ENCODE peak calls at places on chromosomes 7 and 10, in six cellular contexts. E, G, C, O, W and U are unnamed samples.

GRCh38 chr7:133320887-133321286 is 68.0 kb downstream of the EXOC4 start:
- DNase-seq in W (no peak), G (no peak), E (no peak), O (no peak), C (no peak), U (no peak)

GRCh38 chr7:22834028-22834427 is 11.4 kb upstream of the TOMM7 start:
- DNase-seq in G (no peak), E (no peak), W (no peak), C (no peak), O (no peak), U (no peak)

GRCh38 chr10:130769146-130770017 is 542.1 kb downstream of the TCERG1L start:
- DNase-seq in W (no peak), O (no peak), G (no peak), E (no peak), C (no peak), U (no peak)

GRCh38 chr7:142313528-142313927 is 55.7 kb upstream of the PRSS58 start:
- DNase-seq in E (no peak), C (no peak), G (peak; percentile 73), O (no peak), W (no peak), U (no peak)

GRCh38 chr10:94292448-94293118 is 70.2 kb downstream of the NOC3L start:
- DNase-seq in W (peak; percentile 77), G (no peak), O (no peak), C (no peak), E (peak; percentile 4), U (no peak)

GRCh38 chr7:98711945-98712344 is 94.9 kb downstream of the NPTX2 start:
- DNase-seq in E (no peak), G (no peak), O (no peak), W (no peak), C (no peak), U (no peak)

GRCh38 chr7:134693256-134693655 is 46.6 kb downstream of the BPGM start:
- DNase-seq in G (no peak), O (no peak), W (peak; percentile 97), E (no peak), C (no peak), U (no peak)

GRCh38 chr10:49110684-49111319 is 4.5 kb downstream of the VSTM4 start:
- DNase-seq in O (no peak), W (no peak), E (no peak), G (no peak), C (no peak), U (no peak)

GRCh38 chr10:50404021-50404823 is 152.9 kb upstream of the ASAH2 start:
- DNase-seq in C (no peak), G (no peak), W (no peak), E (no peak), O (peak; percentile 44), U (no peak)

GRCh38 chr10:60032723-60033122 is 126.4 kb upstream of the CCDC6 start:
- DNase-seq in W (peak; percentile 37), C (peak; percentile 44), E (peak; percentile 41), G (peak; percentile 62), O (peak; percentile 62), U (peak; percentile 86)

GRCh38 chr10:129951251-129951808 is 12.7 kb downstream of the EBF3 start:
- DNase-seq in W (no peak), C (no peak), O (no peak), E (no peak), G (no peak), U (no peak)

GRCh38 chr7:101436857-101437576 is 74.3 kb downstream of the COL26A1 start:
- DNase-seq in E (peak; percentile 35), G (no peak), O (no peak), W (no peak), C (peak; percentile 77), U (no peak)

GRCh38 chr10:10235003-10235402 is 782.7 kb upstream of the CELF2 start:
- DNase-seq in O (no peak), E (no peak), C (no peak), G (no peak), W (peak; percentile 2), U (no peak)

GRCh38 chr7:92523110-92523509 is 5.2 kb downstream of the PEX1 start:
- DNase-seq in C (no peak), E (no peak), O (no peak), G (no peak), W (no peak), U (no peak)

GRCh38 chr7:143205560-143206293 is 16.1 kb upstream of the TAS2R40 start:
- DNase-seq in W (peak; percentile 9), E (peak; percentile 25), O (no peak), G (peak; percentile 60), C (no peak), U (peak; percentile 58)

DNA sequence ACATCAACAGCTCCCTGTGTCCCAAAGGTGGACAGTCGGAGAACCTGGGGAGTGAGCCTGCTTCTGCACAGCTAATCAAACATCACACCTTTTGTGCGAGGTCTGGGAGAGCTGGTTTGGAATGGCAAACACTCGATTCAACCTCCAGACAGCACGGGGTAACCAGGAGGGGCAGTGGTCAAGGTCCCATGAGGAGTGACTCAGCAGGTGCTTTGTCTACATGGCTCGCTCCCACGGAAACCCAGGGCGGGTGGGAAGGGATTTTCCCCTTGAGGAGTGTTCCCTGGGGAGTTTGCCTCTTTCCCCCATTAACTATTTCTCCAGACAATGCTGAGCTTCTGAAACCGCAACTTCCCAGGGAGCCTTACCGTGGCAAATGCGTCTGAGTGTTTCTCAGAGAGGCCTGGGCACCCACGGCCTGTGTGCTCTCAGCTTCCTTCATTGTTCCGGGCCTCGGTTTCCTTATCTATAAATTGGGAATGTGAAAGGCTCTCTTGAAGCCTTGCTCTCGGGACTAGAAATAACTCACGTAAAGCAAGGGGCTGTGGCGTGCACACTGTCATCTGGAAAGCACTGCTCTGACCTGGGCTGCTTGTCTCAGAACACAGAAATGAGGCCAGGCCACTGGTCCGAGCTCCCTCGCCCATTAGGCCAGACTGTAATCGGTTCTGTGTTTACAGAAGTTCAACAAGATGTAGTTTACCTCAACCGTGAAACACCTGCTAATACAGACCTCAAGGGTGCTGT is 14.0 kb upstream of the GTPBP4 start:
- DNase-seq in W (peak; percentile 40), O (peak; percentile 81), C (no peak), E (peak; percentile 11), G (no peak), U (no peak)
- H3K27ac ChIP-seq in W (no peak overlapping the region), O (peak overlapping the region; percentile 58), C (no peak overlapping the region), E (no peak overlapping the region), G (no peak overlapping the region), U (no peak overlapping the region)

GRCh38 chr7:64890761-64891666 is 12.1 kb upstream of the ZNF273 start:
- DNase-seq in E (no peak), W (peak; percentile 25), C (peak; percentile 68), G (no peak), O (no peak), U (no peak)
- H2AFZ ChIP-seq in E (no peak overlapping the region), W (no peak overlapping the region), C (peak overlapping the region; percentile 8), G (no peak overlapping the region), O (no peak overlapping the region), U (no peak overlapping the region)

DNA sequence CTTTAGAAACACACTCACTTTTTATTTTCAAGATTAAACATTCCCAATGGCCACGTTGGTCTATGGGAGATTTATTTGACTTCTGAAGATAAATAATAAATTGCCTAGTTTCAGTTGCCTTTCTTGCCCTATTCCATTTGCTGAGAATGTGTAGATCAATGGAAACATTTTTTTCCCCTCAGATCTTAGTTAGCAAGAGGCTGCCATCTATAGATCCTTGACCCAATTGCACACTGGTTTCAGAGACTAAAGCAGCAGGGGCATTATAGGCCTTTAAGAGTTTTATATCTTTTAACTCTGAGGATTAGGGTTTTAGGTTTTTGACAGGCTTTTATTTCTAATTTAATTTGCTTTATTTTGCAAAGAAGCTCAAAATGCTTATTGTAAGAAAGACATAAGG is 163.2 kb upstream of the GPR26 start:
- DNase-seq in E (no peak), C (no peak), W (no peak), G (peak; percentile 8), O (no peak), U (no peak)
- H3K4me1 ChIP-seq in E (no peaks in the 10 kb centered on the region), C (no peaks in the 10 kb centered on the region), W (no peaks in the 10 kb centered on the region), G (no peaks in the 10 kb centered on the region), O (no peaks in the 10 kb centered on the region), U (no peaks in the 10 kb centered on the region)

DNA sequence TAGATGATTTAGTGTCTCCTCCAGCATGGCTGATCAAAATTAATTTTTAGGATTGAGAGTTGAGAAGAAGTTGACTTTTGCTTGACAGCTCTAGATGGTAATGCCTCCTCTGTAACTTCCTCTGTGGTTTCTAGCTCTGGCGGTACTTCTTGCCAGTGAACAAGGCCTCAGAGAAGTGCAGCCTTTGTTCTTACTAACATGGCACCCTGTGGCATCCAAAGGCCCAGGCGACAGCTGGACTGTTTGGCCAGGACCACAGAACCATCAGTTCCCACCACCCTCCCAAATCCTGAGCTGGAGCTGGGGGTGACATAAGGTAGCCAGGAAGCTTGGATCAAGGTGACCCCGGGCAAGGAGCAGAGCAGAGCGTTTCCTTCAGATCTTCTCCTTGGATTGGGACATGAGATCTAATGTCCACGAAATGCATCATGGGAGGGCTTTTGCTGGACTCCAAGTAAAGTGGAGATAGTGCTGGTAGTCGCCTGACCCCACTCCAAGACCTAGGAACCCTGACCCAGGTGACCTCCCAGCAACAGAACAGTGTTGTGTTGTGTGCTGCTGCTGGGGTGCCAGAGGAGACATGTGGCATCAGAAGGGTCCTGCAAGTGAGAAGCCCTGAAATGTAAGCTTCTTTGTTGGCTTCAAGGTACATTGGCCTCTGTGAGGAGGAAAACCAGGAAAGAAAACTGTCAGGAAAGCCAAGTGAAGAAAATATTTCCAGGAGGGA is 41.8 kb downstream of the APBB1IP start:
- DNase-seq in G (peak; percentile 78), C (no peak), W (no peak), O (no peak), E (no peak), U (peak; percentile 81)
- H3K27ac ChIP-seq in G (peak overlapping the region; percentile 96), C (no peak overlapping the region), W (no peak overlapping the region), O (no peak overlapping the region), E (no peak overlapping the region), U (peak overlapping the region; percentile 97)

GRCh38 chr10:62744136-62744535 is 60.4 kb upstream of the ADO start:
- DNase-seq in G (no peak), C (no peak), O (no peak), E (no peak), W (peak; percentile 55), U (no peak)

GRCh38 chr10:62748386-62748785 is 56.1 kb upstream of the ADO start:
- DNase-seq in W (no peak), E (no peak), G (peak; percentile 14), O (no peak), C (no peak), U (no peak)

GRCh38 chr10:62754963-62755362 is 49.6 kb upstream of the ADO start:
- DNase-seq in O (no peak), G (no peak), W (no peak), E (no peak), C (no peak), U (no peak)

GRCh38 chr10:62747195-62747594 is 57.3 kb upstream of the ADO start:
- DNase-seq in G (no peak), O (no peak), E (no peak), W (no peak), C (no peak), U (no peak)

GRCh38 chr10:62749104-62749683 is 55.3 kb upstream of the ADO start:
- DNase-seq in W (no peak), E (no peak), G (peak; percentile 21), O (no peak), C (no peak), U (peak; percentile 43)
- H2AFZ ChIP-seq in W (no peak overlapping the region), E (no peak overlapping the region), G (peak overlapping the region; percentile 89), O (no peak overlapping the region), C (no peak overlapping the region), U (peak overlapping the region; percentile 57)

DNA sequence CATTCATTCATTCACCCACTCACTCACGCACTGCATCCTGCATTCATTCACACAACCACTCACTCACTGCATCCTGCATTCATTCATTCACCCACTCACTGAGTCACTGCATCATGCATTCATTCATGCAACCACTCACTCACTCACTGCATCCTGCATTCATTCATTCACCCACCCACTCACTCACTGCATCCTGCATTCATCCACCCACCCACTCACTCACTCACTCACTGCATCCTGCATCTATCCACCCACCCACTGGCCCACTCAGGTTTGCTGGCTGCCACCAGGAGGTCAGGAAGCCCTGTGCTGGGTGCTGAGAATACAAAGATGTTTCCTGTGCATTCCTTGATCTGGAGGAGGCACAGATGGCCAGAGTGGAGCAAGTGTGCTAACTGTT is 2.3 kb upstream of the SNX8 start:
- DNase-seq in C (no peak), O (no peak), E (no peak), W (no peak), G (no peak), U (no peak)
- H3K4me1 ChIP-seq in C (peaks cover 29% of the 10 kb centered on the region), O (peaks cover 26% of the 10 kb centered on the region), E (peaks cover 4% of the 10 kb centered on the region), W (no peaks in the 10 kb centered on the region), G (peaks cover 28% of the 10 kb centered on the region), U (peaks cover 13% of the 10 kb centered on the region)